ENCODE peak calls at places on chromosomes 12 and 14, in nine cellular contexts. One of them, this sample, is unnamed.

GRCh38 chr14:54532111-54533012 is 22.7 kb downstream of the CGRRF1 start:
- DNase-seq in endothelial cell: no peak
- DNase-seq in AG09309: no peak
- DNase-seq in Calu3: no peak
- DNase-seq in HFFc6: no peak
- DNase-seq in body of pancreas: no peak
- DNase-seq in progenitor cell of endocrine pancreas: no peak
- DNase-seq in heart right ventricle: no peak
- DNase-seq in mesothelial cell of epicardium: no peak
- DNase-seq in this sample: no peak

GRCh38 chr12:127785535-127785934 is 481.4 kb upstream of the TMEM132C start:
- DNase-seq in endothelial cell: no peak
- DNase-seq in AG09309: peak
- DNase-seq in Calu3: no peak
- DNase-seq in HFFc6: no peak
- DNase-seq in body of pancreas: no peak
- DNase-seq in progenitor cell of endocrine pancreas: no peak
- DNase-seq in heart right ventricle: peak
- DNase-seq in mesothelial cell of epicardium: no peak
- DNase-seq in this sample: peak

GRCh38 chr14:68283378-68284123 is 464.0 kb downstream of the RAD51B start:
- DNase-seq in endothelial cell: no peak
- DNase-seq in AG09309: no peak
- DNase-seq in Calu3: no peak
- DNase-seq in HFFc6: no peak
- DNase-seq in body of pancreas: peak
- DNase-seq in progenitor cell of endocrine pancreas: no peak
- DNase-seq in heart right ventricle: no peak
- DNase-seq in mesothelial cell of epicardium: no peak
- DNase-seq in this sample: no peak

GRCh38 chr12:43969882-43970281 is 134.0 kb downstream of the TMEM117 start:
- DNase-seq in endothelial cell: no peak
- DNase-seq in AG09309: no peak
- DNase-seq in Calu3: no peak
- DNase-seq in HFFc6: peak
- DNase-seq in body of pancreas: no peak
- DNase-seq in progenitor cell of endocrine pancreas: no peak
- DNase-seq in heart right ventricle: no peak
- DNase-seq in mesothelial cell of epicardium: no peak
- DNase-seq in this sample: no peak

GRCh38 chr12:41008472-41008871 is 179.6 kb upstream of the PDZRN4 start:
- DNase-seq in endothelial cell: no peak
- DNase-seq in AG09309: no peak
- DNase-seq in Calu3: no peak
- DNase-seq in HFFc6: no peak
- DNase-seq in body of pancreas: no peak
- DNase-seq in progenitor cell of endocrine pancreas: no peak
- DNase-seq in heart right ventricle: no peak
- DNase-seq in mesothelial cell of epicardium: no peak
- DNase-seq in this sample: no peak

GRCh38 chr14:93033039-93033982 is 82.4 kb downstream of the ITPK1 start:
- DNase-seq in endothelial cell: no peak
- DNase-seq in AG09309: no peak
- DNase-seq in Calu3: no peak
- DNase-seq in HFFc6: no peak
- DNase-seq in body of pancreas: no peak
- DNase-seq in progenitor cell of endocrine pancreas: no peak
- DNase-seq in heart right ventricle: no peak
- DNase-seq in mesothelial cell of epicardium: no peak
- DNase-seq in this sample: no peak

GRCh38 chr14:71733210-71733883 is 198.9 kb upstream of the RGS6 start:
- DNase-seq in endothelial cell: no peak
- DNase-seq in AG09309: peak
- DNase-seq in Calu3: no peak
- DNase-seq in HFFc6: peak
- DNase-seq in body of pancreas: no peak
- DNase-seq in progenitor cell of endocrine pancreas: no peak
- DNase-seq in heart right ventricle: no peak
- DNase-seq in mesothelial cell of epicardium: no peak
- DNase-seq in this sample: no peak

GRCh38 chr12:62631531-62632520 is 165.2 kb downstream of the MON2 start:
- DNase-seq in endothelial cell: peak
- DNase-seq in AG09309: peak
- DNase-seq in Calu3: peak
- DNase-seq in HFFc6: peak
- DNase-seq in body of pancreas: peak
- DNase-seq in progenitor cell of endocrine pancreas: peak
- DNase-seq in heart right ventricle: peak
- DNase-seq in mesothelial cell of epicardium: peak
- DNase-seq in this sample: peak

GRCh38 chr12:80677994-80678393 is 29.4 kb upstream of the MYF6 start:
- DNase-seq in endothelial cell: no peak
- DNase-seq in AG09309: no peak
- DNase-seq in Calu3: no peak
- DNase-seq in HFFc6: no peak
- DNase-seq in body of pancreas: no peak
- DNase-seq in progenitor cell of endocrine pancreas: no peak
- DNase-seq in heart right ventricle: no peak
- DNase-seq in mesothelial cell of epicardium: no peak
- DNase-seq in this sample: no peak

GRCh38 chr12:103495158-103495782 is 498 bp downstream of the C12orf42 start:
- DNase-seq in endothelial cell: peak
- DNase-seq in AG09309: no peak
- DNase-seq in Calu3: no peak
- DNase-seq in HFFc6: no peak
- DNase-seq in body of pancreas: peak
- DNase-seq in progenitor cell of endocrine pancreas: no peak
- DNase-seq in heart right ventricle: no peak
- DNase-seq in mesothelial cell of epicardium: no peak
- DNase-seq in this sample: no peak

GRCh38 chr12:1796515-1797010 is 23.8 kb upstream of the LRTM2 start:
- DNase-seq in endothelial cell: no peak
- DNase-seq in AG09309: no peak
- DNase-seq in Calu3: no peak
- DNase-seq in HFFc6: no peak
- DNase-seq in body of pancreas: peak
- DNase-seq in progenitor cell of endocrine pancreas: no peak
- DNase-seq in heart right ventricle: no peak
- DNase-seq in mesothelial cell of epicardium: no peak
- DNase-seq in this sample: no peak

GRCh38 chr12:80045594-80045993 is 53.7 kb upstream of the OTOGL start:
- DNase-seq in endothelial cell: no peak
- DNase-seq in AG09309: peak
- DNase-seq in Calu3: no peak
- DNase-seq in HFFc6: peak
- DNase-seq in body of pancreas: no peak
- DNase-seq in progenitor cell of endocrine pancreas: no peak
- DNase-seq in heart right ventricle: no peak
- DNase-seq in mesothelial cell of epicardium: no peak
- DNase-seq in this sample: no peak

GRCh38 chr12:75825686-75826085 is 205.9 kb downstream of the PHLDA1 start:
- DNase-seq in endothelial cell: no peak
- DNase-seq in AG09309: peak
- DNase-seq in Calu3: peak
- DNase-seq in HFFc6: peak
- DNase-seq in body of pancreas: no peak
- DNase-seq in progenitor cell of endocrine pancreas: no peak
- DNase-seq in heart right ventricle: no peak
- DNase-seq in mesothelial cell of epicardium: no peak
- DNase-seq in this sample: no peak

GRCh38 chr12:103282124-103282523 is 213.6 kb downstream of the C12orf42 start:
- DNase-seq in endothelial cell: no peak
- DNase-seq in AG09309: no peak
- DNase-seq in Calu3: no peak
- DNase-seq in HFFc6: no peak
- DNase-seq in body of pancreas: no peak
- DNase-seq in progenitor cell of endocrine pancreas: no peak
- DNase-seq in heart right ventricle: no peak
- DNase-seq in mesothelial cell of epicardium: no peak
- DNase-seq in this sample: no peak

GRCh38 chr14:65866906-65867305 is 454.4 kb downstream of the FUT8 start:
- DNase-seq in endothelial cell: no peak
- DNase-seq in AG09309: no peak
- DNase-seq in Calu3: no peak
- DNase-seq in HFFc6: no peak
- DNase-seq in body of pancreas: peak
- DNase-seq in progenitor cell of endocrine pancreas: no peak
- DNase-seq in heart right ventricle: no peak
- DNase-seq in mesothelial cell of epicardium: no peak
- DNase-seq in this sample: no peak

GRCh38 chr12:123533672-123534643 is at the start of gene RILPL1:
- DNase-seq in endothelial cell: peak
- DNase-seq in AG09309: no peak
- DNase-seq in Calu3: peak
- DNase-seq in HFFc6: no peak
- DNase-seq in body of pancreas: peak
- DNase-seq in progenitor cell of endocrine pancreas: peak
- DNase-seq in heart right ventricle: peak
- DNase-seq in mesothelial cell of epicardium: peak
- DNase-seq in this sample: peak
- TF ChIP-seq CTCF in endothelial cell: peak
- TF ChIP-seq CTCF in AG09309: peak
- TF ChIP-seq CTCF in Calu3: peak
- TF ChIP-seq CTCF in HFFc6: peak
- TF ChIP-seq CTCF in body of pancreas: peak
- TF ChIP-seq CTCF in progenitor cell of endocrine pancreas: peak
- TF ChIP-seq CTCF in heart right ventricle: peak
- TF ChIP-seq CTCF in mesothelial cell of epicardium: peak
- TF ChIP-seq CTCF in this sample: peak

DNA sequence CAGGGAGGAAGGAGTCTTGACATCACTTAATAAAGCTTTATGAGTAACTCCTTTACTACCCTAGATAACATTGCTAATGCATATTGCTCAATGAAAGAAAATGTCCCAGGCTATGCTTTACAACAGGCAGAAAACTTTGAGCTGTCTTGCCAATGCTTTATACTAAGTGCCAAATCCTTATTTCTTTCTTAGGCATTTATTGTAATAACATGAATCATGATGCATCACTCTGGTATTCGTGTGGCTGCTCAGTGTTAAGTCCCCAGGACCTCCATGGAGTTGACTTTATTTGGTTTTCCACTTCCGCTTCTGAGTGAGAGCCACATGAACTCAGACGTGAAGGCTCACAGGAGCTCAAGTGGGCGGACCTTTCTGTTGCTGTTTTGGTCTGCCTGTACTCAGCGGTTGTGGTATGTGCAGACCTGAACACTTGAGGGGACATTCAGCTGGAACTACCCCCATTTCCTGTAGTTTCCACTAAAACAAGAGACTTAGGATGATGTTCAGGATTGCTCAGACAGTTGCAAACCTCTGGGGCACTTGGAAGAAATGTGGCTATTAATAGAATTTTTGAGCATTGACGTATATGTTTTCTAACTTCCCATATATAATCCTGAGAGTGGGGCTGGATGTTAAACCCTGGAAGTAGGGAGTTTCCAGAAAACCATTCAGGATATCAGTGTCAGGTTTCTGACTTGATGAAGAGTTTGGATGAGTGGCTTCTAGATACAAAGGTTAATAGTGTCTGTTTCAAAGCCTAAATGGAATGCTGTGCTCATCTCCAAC is 258.6 kb downstream of the MSRB3 start:
- DNase-seq in endothelial cell: no peak
- DNase-seq in AG09309: peak
- DNase-seq in Calu3: peak
- DNase-seq in HFFc6: peak
- DNase-seq in body of pancreas: no peak
- DNase-seq in progenitor cell of endocrine pancreas: no peak
- DNase-seq in heart right ventricle: peak
- DNase-seq in mesothelial cell of epicardium: no peak
- DNase-seq in this sample: no peak
- TF ChIP-seq CTCF in endothelial cell: no peak
- TF ChIP-seq CTCF in AG09309: no peak
- TF ChIP-seq CTCF in Calu3: no peak
- TF ChIP-seq CTCF in HFFc6: no peak
- TF ChIP-seq CTCF in body of pancreas: no peak
- TF ChIP-seq CTCF in progenitor cell of endocrine pancreas: no peak
- TF ChIP-seq CTCF in heart right ventricle: no peak
- TF ChIP-seq CTCF in mesothelial cell of epicardium: no peak
- TF ChIP-seq CTCF in this sample: no peak

DNA sequence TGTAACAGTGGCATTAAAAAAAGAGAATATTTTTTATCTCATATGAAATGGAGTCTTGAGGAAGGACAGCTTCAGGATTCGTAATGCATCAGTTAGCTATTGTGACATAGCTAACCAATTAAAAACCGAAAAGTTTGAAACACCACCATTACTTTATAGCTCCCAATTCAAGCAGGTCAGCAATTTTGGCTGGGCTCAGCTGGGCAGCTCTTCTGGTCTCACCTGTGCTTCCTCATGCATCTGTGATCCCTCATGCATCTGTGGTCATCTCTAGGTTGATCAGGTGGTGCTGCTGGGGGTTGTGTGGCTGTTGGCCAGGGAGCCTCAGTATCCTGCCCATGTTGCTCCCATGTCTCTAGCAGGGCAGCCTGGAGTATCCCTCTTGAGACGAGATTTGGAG is 76.7 kb upstream of the KCNA1 start:
- DNase-seq in endothelial cell: no peak
- DNase-seq in AG09309: no peak
- DNase-seq in Calu3: no peak
- DNase-seq in HFFc6: no peak
- DNase-seq in body of pancreas: no peak
- DNase-seq in progenitor cell of endocrine pancreas: no peak
- DNase-seq in heart right ventricle: no peak
- DNase-seq in mesothelial cell of epicardium: no peak
- DNase-seq in this sample: no peak
- TF ChIP-seq CTCF in endothelial cell: no peak
- TF ChIP-seq CTCF in AG09309: no peak
- TF ChIP-seq CTCF in Calu3: no peak
- TF ChIP-seq CTCF in HFFc6: no peak
- TF ChIP-seq CTCF in body of pancreas: no peak
- TF ChIP-seq CTCF in progenitor cell of endocrine pancreas: no peak
- TF ChIP-seq CTCF in heart right ventricle: no peak
- TF ChIP-seq CTCF in mesothelial cell of epicardium: no peak
- TF ChIP-seq CTCF in this sample: no peak

GRCh38 chr14:39251547-39251946 is 17.8 kb downstream of the MIA2 start:
- DNase-seq in endothelial cell: no peak
- DNase-seq in AG09309: no peak
- DNase-seq in Calu3: no peak
- DNase-seq in HFFc6: no peak
- DNase-seq in body of pancreas: no peak
- DNase-seq in progenitor cell of endocrine pancreas: no peak
- DNase-seq in heart right ventricle: no peak
- DNase-seq in mesothelial cell of epicardium: no peak
- DNase-seq in this sample: no peak

GRCh38 chr14:39243831-39244230 is 10.1 kb downstream of the MIA2 start:
- DNase-seq in endothelial cell: no peak
- DNase-seq in AG09309: no peak
- DNase-seq in Calu3: peak
- DNase-seq in HFFc6: no peak
- DNase-seq in body of pancreas: no peak
- DNase-seq in progenitor cell of endocrine pancreas: no peak
- DNase-seq in heart right ventricle: no peak
- DNase-seq in mesothelial cell of epicardium: no peak
- DNase-seq in this sample: no peak

GRCh38 chr14:39247256-39247655 is 13.5 kb downstream of the MIA2 start:
- DNase-seq in endothelial cell: no peak
- DNase-seq in AG09309: peak
- DNase-seq in Calu3: no peak
- DNase-seq in HFFc6: peak
- DNase-seq in body of pancreas: no peak
- DNase-seq in progenitor cell of endocrine pancreas: no peak
- DNase-seq in heart right ventricle: no peak
- DNase-seq in mesothelial cell of epicardium: no peak
- DNase-seq in this sample: no peak

GRCh38 chr14:39241637-39242036 is 7.9 kb downstream of the MIA2 start:
- DNase-seq in endothelial cell: no peak
- DNase-seq in AG09309: no peak
- DNase-seq in Calu3: no peak
- DNase-seq in HFFc6: no peak
- DNase-seq in body of pancreas: no peak
- DNase-seq in progenitor cell of endocrine pancreas: no peak
- DNase-seq in heart right ventricle: no peak
- DNase-seq in mesothelial cell of epicardium: no peak
- DNase-seq in this sample: no peak

GRCh38 chr14:39246618-39247017 is 12.9 kb downstream of the MIA2 start:
- DNase-seq in endothelial cell: no peak
- DNase-seq in AG09309: no peak
- DNase-seq in Calu3: no peak
- DNase-seq in HFFc6: no peak
- DNase-seq in body of pancreas: no peak
- DNase-seq in progenitor cell of endocrine pancreas: no peak
- DNase-seq in heart right ventricle: no peak
- DNase-seq in mesothelial cell of epicardium: no peak
- DNase-seq in this sample: no peak
- TF ChIP-seq CTCF in endothelial cell: no peak
- TF ChIP-seq CTCF in AG09309: no peak
- TF ChIP-seq CTCF in Calu3: no peak
- TF ChIP-seq CTCF in HFFc6: no peak
- TF ChIP-seq CTCF in body of pancreas: no peak
- TF ChIP-seq CTCF in progenitor cell of endocrine pancreas: no peak
- TF ChIP-seq CTCF in heart right ventricle: no peak
- TF ChIP-seq CTCF in mesothelial cell of epicardium: no peak
- TF ChIP-seq CTCF in this sample: no peak